ENCODE peak calls at places on chromosomes 7 and 10, in four cellular contexts. H, P, I and Q are unnamed samples.

GRCh38 chr7:151242181-151243044 is 6.1 kb downstream of the SMARCD3 start:
- DNase-seq in I (peak), H (no peak), P (no peak), Q (no peak)

GRCh38 chr10:6141296-6142151 is 52.7 kb downstream of the RBM17 start:
- DNase-seq in H (no peak), I (no peak), P (peak), Q (peak)

GRCh38 chr10:80202934-80203834 is 2.2 kb downstream of the ANXA11 start:
- DNase-seq in H (peak), P (peak), I (peak), Q (no peak)

GRCh38 chr10:129963076-129963830 is 821 bp downstream of the EBF3 start:
- DNase-seq in I (peak), P (no peak), H (no peak), Q (peak)

GRCh38 chr10:23368816-23369640 is 24.4 kb upstream of the C10orf67 start:
- DNase-seq in P (peak), H (no peak), I (no peak), Q (no peak)

GRCh38 chr7:127150543-127150942 is 102.2 kb downstream of the GRM8 start:
- DNase-seq in P (no peak), I (no peak), H (no peak), Q (no peak)

GRCh38 chr10:79947083-79947415 is 1.9 kb downstream of the SFTPD start:
- DNase-seq in P (no peak), I (peak), H (peak), Q (no peak)

GRCh38 chr7:7176421-7177043 is 5.8 kb upstream of the C1GALT1 start:
- DNase-seq in I (no peak), P (no peak), H (no peak), Q (no peak)

GRCh38 chr10:80739963-80740715 is 202.4 kb downstream of the SH2D4B start:
- DNase-seq in P (no peak), I (no peak), H (no peak), Q (no peak)

GRCh38 chr10:33523236-33523792 is 188.8 kb upstream of the NRP1 start:
- DNase-seq in P (no peak), I (no peak), H (no peak), Q (no peak)

GRCh38 chr7:21768279-21768678 is 177.4 kb downstream of the CDCA7L start:
- DNase-seq in I (no peak), H (no peak), P (no peak), Q (no peak)

GRCh38 chr7:31735991-31736982 is 49.3 kb downstream of the PPP1R17 start:
- DNase-seq in I (peak), H (peak), P (peak), Q (peak)

GRCh38 chr10:60828489-60828852 is 50.2 kb downstream of the CDK1 start:
- DNase-seq in H (no peak), I (no peak), P (no peak), Q (no peak)